ENCODE peak calls at places on chromosomes 12 and 14, in six cellular contexts. R is HT1080; X is HEK293T; D is NCI-H1105 treated with DMSO at 0.1 percent for 48 hours; G is fibroblast of villous mesenchyme; Q is stimulated activated CD4-positive, alpha-beta T cell treated with anti-CD3 and anti-CD28 coated beads, Interleukin-12 subunit alpha, Interleukin-12 subunit beta, amount 100 ng/mL, for 4 hours. M is an unnamed sample.

GRCh38 chr12:119171691-119172090 is 7.0 kb upstream of the HSPB8 start:
- DNase-seq in R (no peak), X (no peak), D (no peak), G (no peak), Q (no peak), M (no peak)

GRCh38 chr12:122026706-122027328 is 5.1 kb downstream of the BCL7A start:
- DNase-seq in R (no peak), X (no peak), D (no peak), G (no peak), Q (no peak), M (no peak)

GRCh38 chr12:109861689-109862314 is 18.5 kb downstream of the GLTP start:
- DNase-seq in R (no peak), X (no peak), D (no peak), G (no peak), Q (no peak), M (no peak)

GRCh38 chr14:32077081-32078029 is at the start of gene ARHGAP5:
- DNase-seq in R (peak; percentile 49), X (peak; percentile 23), D (peak; percentile 67), G (peak; percentile 50), Q (peak; percentile 32), M (no peak)

GRCh38 chr14:23177181-23177580 is 6.3 kb downstream of the SLC7A8 start:
- DNase-seq in R (no peak), X (no peak), D (no peak), G (no peak), Q (no peak), M (no peak)

GRCh38 chr14:105419055-105419304 is 647 bp upstream of the MTA1 start:
- DNase-seq in R (no peak), X (no peak), D (no peak), G (no peak), Q (no peak), M (no peak)

GRCh38 chr12:104520242-104520900 is 63.6 kb downstream of the CHST11 start:
- DNase-seq in R (no peak), X (no peak), D (peak; percentile 13), G (peak; percentile 11), Q (no peak), M (no peak)

GRCh38 chr14:64762044-64763034 is 58.1 kb downstream of the PLEKHG3 start:
- DNase-seq in R (peak; percentile 82), X (peak; percentile 69), D (peak; percentile 95), G (peak; percentile 98), Q (peak; percentile 17), M (peak; percentile 89)

GRCh38 chr14:79544671-79545070 is 666.6 kb downstream of the DIO2 start:
- DNase-seq in R (no peak), X (no peak), D (no peak), G (no peak), Q (no peak), M (no peak)

GRCh38 chr12:10558291-10558690 is 52.6 kb downstream of the EIF2S3B start:
- DNase-seq in R (no peak), X (no peak), D (no peak), G (no peak), Q (no peak), M (no peak)

GRCh38 chr14:38186217-38186616 is 21.5 kb upstream of the SSTR1 start:
- DNase-seq in R (no peak), X (no peak), D (no peak), G (no peak), Q (no peak), M (no peak)

GRCh38 chr12:43964966-43965365 is 129.1 kb downstream of the TMEM117 start:
- DNase-seq in R (no peak), X (no peak), D (no peak), G (peak; percentile 5), Q (no peak), M (no peak)

GRCh38 chr14:85420278-85420677 is 109.7 kb upstream of the FLRT2 start:
- DNase-seq in R (no peak), X (no peak), D (no peak), G (no peak), Q (no peak), M (no peak)

M was measured in NCI-H2227 treated with DMSO at 0.1 percent for 48 hours.